ENCODE peak calls at places on chromosomes 1 and 21, in seven cellular contexts. H is mucosa of descending colon; W is CD8-positive, alpha-beta T cell; L is thyroid gland; R is CD4-positive, CD25-positive, alpha-beta regulatory T cell; J is lower leg skin; I is bronchial epithelial cell. V is an unnamed sample.

GRCh38 chr1:1597275-1597930 is 2.5 kb downstream of the FNDC10 start:
- DNase-seq in R (no peak), L (peak), W (no peak), I (no peak), J (no peak), H (peak), V (no peak)

GRCh38 chr1:228735871-228736586 is 750 bp downstream of the RHOU start:
- DNase-seq in L (peak), R (peak), J (peak), W (peak), H (peak), I (no peak), V (peak)

GRCh38 chr1:1179339-1179982 is 5.8 kb downstream of the TTLL10 start:
- DNase-seq in L (peak), J (no peak), R (no peak), H (peak), W (no peak), I (no peak), V (no peak)

GRCh38 chr1:30600706-30601105 is 122.7 kb downstream of the MATN1 start:
- DNase-seq in R (no peak), I (no peak), L (no peak), J (no peak), W (no peak), H (no peak), V (no peak)

GRCh38 chr21:42439284-42440186 is 35.8 kb downstream of the UBASH3A start:
- DNase-seq in J (no peak), H (peak), L (no peak), I (no peak), W (no peak), R (no peak), V (no peak)

GRCh38 chr1:228933753-228934152 is 198.5 kb downstream of the RHOU start:
- DNase-seq in H (no peak), W (no peak), J (peak), R (no peak), L (no peak), I (no peak), V (no peak)

GRCh38 chr1:151156515-151156819 is at the start of gene TNFAIP8L2:
- DNase-seq in J (no peak), L (no peak), R (peak), W (peak), I (no peak), H (peak), V (no peak)

GRCh38 chr1:43171312-43171875 is 696 bp downstream of the EBNA1BP2 start:
- DNase-seq in L (no peak), H (no peak), I (no peak), W (no peak), R (no peak), J (no peak), V (no peak)

GRCh38 chr21:34065015-34065414 is 8.4 kb upstream of the MRPS6 start:
- DNase-seq in L (no peak), I (no peak), R (no peak), W (no peak), J (no peak), H (no peak), V (no peak)

DNA sequence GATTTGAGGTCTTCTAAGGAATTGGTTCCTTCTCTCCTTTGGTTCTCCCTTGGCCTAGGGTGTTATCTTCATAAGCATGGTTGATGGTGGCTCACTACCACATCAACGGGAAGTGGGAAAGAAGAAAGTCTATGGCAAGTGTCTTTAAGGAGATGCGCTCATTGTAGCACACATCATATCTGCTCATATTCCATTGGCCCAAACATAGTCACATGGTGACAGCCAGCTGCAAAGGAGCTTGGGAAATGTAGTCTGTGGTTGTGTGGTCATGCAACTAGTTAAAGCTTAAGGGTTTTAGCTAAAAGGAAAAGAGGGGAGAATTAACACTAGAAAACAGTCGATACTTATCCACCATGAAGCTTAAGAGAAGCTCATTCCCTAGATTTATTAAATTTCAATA is 11.4 kb upstream of the MRPS6 start:
- DNase-seq in H (no peak), R (no peak), W (no peak), J (no peak), I (peak), L (no peak), V (no peak)
- H3K4me3 ChIP-seq in H (no peak), R (no peak), W (no peak), J (no peak), I (no peak), L (no peak), V (no peak)

DNA sequence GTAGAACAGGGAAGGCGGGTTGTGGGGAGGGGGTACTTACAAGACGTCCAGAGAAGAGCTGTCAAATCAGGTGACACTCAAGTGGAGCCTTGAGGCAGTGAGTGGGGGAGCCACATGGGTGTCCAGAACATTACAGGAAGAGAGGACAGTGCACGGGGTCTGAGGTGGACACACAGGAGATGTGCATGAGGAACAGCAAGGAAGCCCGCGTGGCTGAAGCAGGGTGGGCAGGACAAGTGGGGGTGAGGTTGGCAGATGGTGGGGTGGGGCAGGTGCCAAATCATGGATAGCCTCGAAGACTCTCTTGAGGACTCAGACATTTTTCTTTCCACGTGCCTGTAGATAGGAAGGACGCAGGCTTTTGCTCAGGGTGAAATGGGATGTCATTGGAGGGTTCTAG is 921 bp downstream of the SMPDL3B start:
- DNase-seq in W (no peak), I (no peak), H (peak), L (peak), R (no peak), J (no peak), V (no peak)
- H3K4me3 ChIP-seq in W (no peak), I (no peak), H (no peak), L (no peak), R (no peak), J (no peak), V (no peak)

DNA sequence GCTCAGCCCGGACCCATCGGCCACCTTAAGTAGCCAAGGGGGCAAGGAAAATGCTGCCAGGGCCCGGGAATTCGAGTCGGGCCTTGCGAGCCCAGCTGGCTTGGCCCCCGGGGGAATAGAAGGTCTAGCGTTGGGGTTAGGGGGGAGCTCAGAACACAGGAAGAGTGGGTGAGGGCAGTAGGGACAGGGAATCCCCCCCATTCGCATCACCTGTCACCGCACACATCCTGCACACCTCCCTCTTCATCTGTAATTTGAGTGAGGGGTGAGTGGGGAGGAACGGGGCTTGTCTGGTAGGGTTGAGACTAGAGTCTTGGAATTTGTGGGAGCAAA is 366 bp upstream of the PLXNA2 start:
- DNase-seq in L (no peak), H (no peak), J (no peak), I (no peak), W (no peak), R (no peak), V (no peak)
- H3K4me3 ChIP-seq in L (peak), H (peak), J (peak), I (peak), W (peak), R (peak), V (peak)

GRCh38 chr1:48107516-48107915 is 110.3 kb upstream of the TRABD2B start:
- DNase-seq in H (no peak), J (no peak), W (no peak), R (no peak), L (no peak), I (peak), V (no peak)

GRCh38 chr1:48102766-48103165 is 105.6 kb upstream of the TRABD2B start:
- DNase-seq in J (no peak), W (no peak), L (no peak), I (no peak), H (no peak), R (no peak), V (no peak)

GRCh38 chr1:48106049-48106448 is 108.9 kb upstream of the TRABD2B start:
- DNase-seq in I (no peak), R (no peak), J (no peak), L (no peak), W (no peak), H (no peak), V (no peak)

GRCh38 chr1:48103495-48103894 is 106.3 kb upstream of the TRABD2B start:
- DNase-seq in H (no peak), J (no peak), W (no peak), L (no peak), I (no peak), R (no peak), V (no peak)

GRCh38 chr1:48105167-48105566 is 108.0 kb upstream of the TRABD2B start:
- DNase-seq in L (no peak), W (no peak), I (peak), R (no peak), J (no peak), H (no peak), V (no peak)
- H3K4me3 ChIP-seq in L (no peak), W (no peak), I (no peak), R (no peak), J (no peak), H (no peak), V (no peak)

GRCh38 chr1:6350416-6351088 is 43.0 kb downstream of the ACOT7 start:
- DNase-seq in J (no peak), R (no peak), W (no peak), L (peak), H (peak), I (peak), V (no peak)

GRCh38 chr1:6348511-6349191 is 44.9 kb downstream of the ACOT7 start:
- DNase-seq in W (peak), J (no peak), R (peak), H (peak), L (no peak), I (peak), V (no peak)

GRCh38 chr1:6349254-6349943 is 44.2 kb downstream of the ACOT7 start:
- DNase-seq in L (no peak), H (no peak), J (no peak), W (no peak), R (no peak), I (no peak), V (no peak)

GRCh38 chr1:6345460-6345859 is 48.1 kb downstream of the ACOT7 start:
- DNase-seq in I (no peak), H (no peak), W (no peak), L (no peak), J (no peak), R (no peak), V (no peak)

GRCh38 chr1:6347641-6348487 is 45.7 kb downstream of the ACOT7 start:
- DNase-seq in I (no peak), J (no peak), R (peak), W (peak), L (no peak), H (no peak), V (peak)
- H3K4me3 ChIP-seq in I (no peak), J (no peak), R (peak), W (peak), L (no peak), H (no peak), V (no peak)

GRCh38 chr1:10724052-10724494 is 72.4 kb downstream of the CASZ1 start:
- DNase-seq in I (peak), H (no peak), L (peak), R (no peak), W (no peak), J (no peak), V (no peak)

GRCh38 chr1:10727703-10728348 is 68.6 kb downstream of the CASZ1 start:
- DNase-seq in L (peak), I (no peak), R (no peak), J (no peak), W (no peak), H (no peak), V (no peak)

GRCh38 chr1:10724511-10724910 is 71.9 kb downstream of the CASZ1 start:
- DNase-seq in R (no peak), J (no peak), H (no peak), L (no peak), W (no peak), I (no peak), V (no peak)

GRCh38 chr1:10724948-10725852 is 71.2 kb downstream of the CASZ1 start:
- DNase-seq in R (no peak), J (no peak), L (peak), W (no peak), H (no peak), I (no peak), V (no peak)

GRCh38 chr1:10726355-10726754 is 70.1 kb downstream of the CASZ1 start:
- DNase-seq in R (no peak), I (no peak), L (peak), H (no peak), J (no peak), W (no peak), V (no peak)
- H3K4me3 ChIP-seq in R (no peak), I (no peak), L (no peak), H (no peak), J (no peak), W (no peak), V (no peak)

DNA sequence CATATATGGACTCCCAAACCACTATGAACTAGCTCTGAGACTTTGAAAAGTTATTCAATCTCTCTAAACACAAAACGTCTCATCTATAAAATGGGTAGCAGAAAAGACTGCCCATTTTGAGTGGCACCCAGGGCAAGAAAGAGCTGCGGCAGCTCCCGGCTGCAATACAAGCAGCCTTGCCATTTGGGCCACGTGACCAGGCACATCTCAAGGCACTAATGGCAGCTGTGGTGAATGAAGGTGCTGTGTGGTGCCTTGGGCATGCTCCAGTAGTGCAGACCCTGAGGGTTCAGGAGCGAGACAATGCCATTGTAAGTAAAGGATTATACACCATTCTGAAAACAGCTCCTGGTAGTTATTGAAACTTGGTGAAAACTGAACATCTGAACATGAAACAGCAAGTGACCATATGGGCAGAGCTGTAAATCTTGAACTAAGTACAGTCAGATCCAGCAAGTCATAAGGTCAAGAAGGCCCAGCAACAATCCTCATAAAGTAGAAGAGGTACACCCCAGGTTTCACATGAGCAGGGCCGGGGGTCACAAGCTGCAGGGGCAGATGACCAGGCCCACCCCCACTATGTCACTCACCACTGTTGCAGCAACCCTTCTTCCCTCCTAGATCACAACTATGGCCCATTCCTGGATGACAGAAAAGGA is 39.4 kb upstream of the HIVEP3 start:
- DNase-seq in R (no peak), I (no peak), J (no peak), L (no peak), H (no peak), W (no peak), V (no peak)
- H3K4me3 ChIP-seq in R (no peak), I (no peak), J (no peak), L (no peak), H (no peak), W (no peak), V (no peak)

V was measured in MM.1S.